ENCODE peak calls at places on chromosomes 2 and 18, in six cellular contexts. A is GM12878, U is endothelial cell of umbilical vein, E is transverse colon, G is sigmoid colon, Q is spleen. N is an unnamed sample.
A peak's percentile ranks its signal among the peaks of the same experiment; 100 is the strongest.

GRCh38 chr18:25661836-25662235 is 309.9 kb upstream of the ZNF521 start:
- DNase-seq in E (no peak), U (no peak), A (no peak), G (no peak), Q (no peak), N (no peak)

GRCh38 chr2:45169339-45170190 is 160.3 kb upstream of the SIX2 start:
- DNase-seq in G (no peak), A (no peak), Q (no peak), U (peak; percentile 50), E (no peak), N (peak; percentile 31)

GRCh38 chr2:218783612-218784169 is 1.7 kb downstream of the CYP27A1 start:
- DNase-seq in Q (no peak), U (no peak), A (no peak), E (no peak), G (no peak), N (no peak)

GRCh38 chr2:31606511-31606910 is 25.8 kb upstream of the SRD5A2 start:
- DNase-seq in A (no peak), U (no peak), E (no peak), G (no peak), Q (no peak), N (no peak)

GRCh38 chr2:189252991-189253680 is 73.6 kb upstream of the COL5A2 start:
- DNase-seq in E (peak; percentile 12), A (no peak), U (peak; percentile 26), Q (no peak), G (no peak), N (no peak)

GRCh38 chr18:8196238-8196637 is 413.0 kb upstream of the RAB12 start:
- DNase-seq in G (no peak), U (no peak), Q (no peak), A (no peak), E (no peak), N (no peak)

GRCh38 chr18:36099311-36099710 is 29.8 kb downstream of the SLC39A6 start:
- DNase-seq in G (no peak), A (no peak), E (no peak), U (no peak), Q (no peak), N (no peak)

GRCh38 chr2:215218587-215219577 is 80.5 kb upstream of the ABCA12 start:
- DNase-seq in E (no peak), A (no peak), G (no peak), U (no peak), Q (no peak), N (no peak)

GRCh38 chr18:45821667-45822066 is 3.8 kb upstream of the SIGLEC15 start:
- DNase-seq in U (no peak), Q (no peak), A (no peak), E (no peak), G (no peak), N (no peak)

GRCh38 chr2:175690113-175690716 is 311.9 kb downstream of the LNPK start:
- DNase-seq in E (peak; percentile 24), Q (no peak), U (peak; percentile 81), G (no peak), A (peak; percentile 4), N (no peak)

GRCh38 chr18:10400534-10400933 is 53.9 kb upstream of the APCDD1 start:
- DNase-seq in U (no peak), G (no peak), Q (no peak), A (no peak), E (no peak), N (no peak)

GRCh38 chr2:66574701-66575624 is 140.0 kb downstream of the MEIS1 start:
- DNase-seq in Q (no peak), E (peak; percentile 44), G (peak; percentile 92), U (peak; percentile 81), A (no peak), N (no peak)

GRCh38 chr2:51697095-51697494 is 665.2 kb upstream of the NRXN1 start:
- DNase-seq in A (no peak), Q (no peak), E (no peak), U (no peak), G (no peak), N (no peak)

GRCh38 chr18:6878881-6879280 is 149.4 kb downstream of the ARHGAP28 start:
- DNase-seq in U (no peak), Q (no peak), G (no peak), A (no peak), E (no peak), N (no peak)

GRCh38 chr2:119433636-119434327 is 2.1 kb downstream of the TMEM37 start:
- DNase-seq in G (no peak), Q (no peak), E (peak; percentile 58), A (no peak), U (no peak), N (no peak)

GRCh38 chr18:46481048-46481846 is 175.8 kb downstream of the LOXHD1 start:
- DNase-seq in G (no peak), Q (no peak), U (peak; percentile 37), A (no peak), E (peak; percentile 44), N (no peak)

GRCh38 chr2:175396696-175397095 is 215.2 kb upstream of the ATP5MC3 start:
- DNase-seq in Q (no peak), A (no peak), G (no peak), E (no peak), U (no peak), N (no peak)

GRCh38 chr18:25650201-25650941 is 298.4 kb upstream of the ZNF521 start:
- DNase-seq in E (no peak), Q (no peak), G (no peak), A (no peak), U (peak; percentile 55), N (no peak)

GRCh38 chr2:99552529-99552928 is 62.7 kb upstream of the REV1 start:
- DNase-seq in G (no peak), U (no peak), E (no peak), Q (no peak), A (no peak), N (no peak)

GRCh38 chr2:122643725-122644329 is 888.4 kb downstream of the TSN start:
- DNase-seq in E (no peak), U (no peak), Q (no peak), G (no peak), A (no peak), N (no peak)

DNA sequence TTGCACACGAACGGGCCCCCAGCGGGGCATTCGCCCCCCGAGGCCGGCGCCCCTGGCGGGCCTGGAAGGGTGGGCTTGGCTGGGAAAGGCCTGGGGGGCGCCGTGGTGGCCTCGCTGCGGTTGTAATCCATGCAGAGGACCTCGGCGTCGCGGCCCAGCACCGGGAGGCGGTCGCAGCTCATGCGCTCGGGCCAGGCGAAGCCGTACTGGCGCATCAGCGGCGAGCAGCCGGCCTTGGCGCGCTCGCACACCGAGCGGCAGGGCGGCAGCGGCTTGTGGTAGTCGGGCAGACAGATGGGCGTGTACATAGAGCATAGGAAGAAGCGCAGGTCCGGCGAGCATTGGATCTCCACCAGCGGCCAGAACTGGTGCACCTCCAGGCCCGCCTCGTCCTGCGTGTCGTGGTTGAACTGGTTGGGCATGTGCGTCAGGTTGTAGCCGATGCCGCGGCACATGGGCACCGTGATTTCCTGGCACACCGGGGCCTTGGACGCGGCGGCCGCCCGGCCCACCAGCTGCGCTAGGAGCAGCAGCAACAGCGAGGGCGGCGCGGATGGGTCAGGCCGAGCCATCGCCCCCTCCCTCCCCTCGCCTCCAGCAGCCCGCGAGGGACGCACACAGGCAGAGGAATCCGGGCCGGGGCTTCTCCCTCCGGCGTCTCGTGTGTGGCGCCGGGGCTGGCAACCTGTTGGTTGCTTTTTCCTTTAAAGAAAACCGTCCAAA is 1.4 kb downstream of the FZD5 start:
- DNase-seq in U (peak; percentile 63), G (peak; percentile 78), E (peak; percentile 61), A (no peak), Q (peak; percentile 86), N (peak; percentile 29)
- TF ChIP-seq POLR2AphosphoS5 in U (no peak), G (no peak), E (peak; percentile 42), A (no peak), Q (peak; percentile 65), N (no peak)

DNA sequence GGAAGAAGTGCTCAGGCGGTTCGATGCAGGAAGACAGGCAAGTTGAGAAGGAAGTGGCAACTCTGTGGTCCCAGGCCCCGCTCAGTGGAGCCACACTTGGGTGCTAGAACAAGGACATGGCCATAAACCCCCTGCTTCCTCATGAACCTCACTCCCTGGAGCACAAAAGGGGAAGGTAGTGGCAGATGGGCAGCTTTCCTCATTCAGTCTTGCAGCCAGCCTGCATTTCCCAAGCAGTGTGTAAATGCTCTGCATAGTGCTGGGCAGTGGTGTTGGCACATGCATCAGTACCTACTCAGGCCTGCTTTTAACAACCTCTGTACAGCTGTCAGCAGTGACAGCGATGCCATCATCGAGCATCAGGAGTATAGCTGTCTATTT is 13.5 kb downstream of the LGALSL start:
- DNase-seq in Q (peak; percentile 77), A (no peak), G (peak; percentile 68), E (no peak), U (no peak), N (no peak)
- TF ChIP-seq POLR2AphosphoS5 in Q (no peak), A (no peak), G (no peak), E (no peak), U (no peak), N (no peak)

GRCh38 chr18:48662021-48662661 is 123.3 kb downstream of the CTIF start:
- DNase-seq in Q (no peak), A (no peak), E (no peak), U (no peak), G (peak; percentile 45), N (no peak)
- TF ChIP-seq POLR2AphosphoS5 in Q (no peak), A (no peak), E (no peak), U (no peak), G (no peak), N (no peak)

GRCh38 chr2:238658820-238659219 is 189.1 kb upstream of the TWIST2 start:
- DNase-seq in U (no peak), G (no peak), E (no peak), Q (no peak), A (no peak), N (no peak)

GRCh38 chr2:238658054-238658407 is 189.9 kb upstream of the TWIST2 start:
- DNase-seq in Q (no peak), G (no peak), A (no peak), E (no peak), U (no peak), N (no peak)

GRCh38 chr2:238655974-238656722 is 191.7 kb upstream of the TWIST2 start:
- DNase-seq in G (no peak), Q (no peak), E (no peak), U (no peak), A (no peak), N (no peak)

GRCh38 chr2:238655131-238655860 is 192.6 kb upstream of the TWIST2 start:
- DNase-seq in A (no peak), U (no peak), G (no peak), Q (no peak), E (no peak), N (no peak)

DNA sequence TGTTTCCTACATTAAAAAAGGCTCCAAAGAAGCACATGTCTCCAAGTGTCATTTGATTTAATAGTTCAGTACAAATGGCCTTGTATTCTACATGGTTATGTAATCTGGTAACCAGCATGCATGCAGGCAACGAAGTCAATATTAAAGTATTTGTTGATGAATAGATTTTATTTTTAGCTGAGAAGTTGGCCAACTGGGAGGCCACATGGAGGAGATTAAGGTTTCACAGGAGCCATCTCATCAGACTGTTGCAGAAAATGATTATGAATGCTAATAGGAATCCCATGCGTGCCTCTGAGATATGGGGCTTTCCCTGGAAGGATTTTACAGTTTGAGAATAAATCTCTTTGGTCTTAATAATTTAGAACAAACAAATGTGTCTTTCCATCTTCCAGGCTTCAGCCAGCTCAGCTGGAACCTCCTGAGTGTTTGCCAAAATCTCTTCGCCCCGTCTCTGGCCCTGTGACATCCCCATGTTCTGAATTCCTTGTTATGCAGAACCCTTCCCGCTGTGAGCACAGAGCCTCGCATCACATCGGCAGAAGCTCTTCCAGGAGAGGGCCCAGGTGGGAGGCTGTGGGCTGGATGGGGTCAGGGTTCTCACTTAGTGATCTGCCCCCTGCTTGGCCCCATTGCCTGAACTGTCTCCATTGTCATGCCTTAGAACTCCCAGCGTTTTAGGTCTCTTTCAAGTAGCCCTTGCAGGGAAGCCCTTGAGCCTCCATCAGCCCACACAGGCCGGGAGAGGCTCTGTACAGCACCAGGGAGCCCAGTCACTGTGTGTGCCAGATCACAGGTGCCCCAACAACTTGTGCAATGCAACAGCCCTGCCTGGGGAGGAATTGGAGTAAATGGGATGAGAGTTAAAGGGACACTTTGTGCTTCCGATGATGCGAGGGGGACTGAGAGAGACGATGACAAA is 190.5 kb upstream of the TWIST2 start:
- DNase-seq in Q (no peak), U (no peak), E (no peak), G (no peak), A (no peak), N (no peak)
- TF ChIP-seq POLR2AphosphoS5 in Q (no peak), U (no peak), E (no peak), G (no peak), A (no peak), N (no peak)